ENCODE peak calls at places on chromosomes 12 and 14, in ten cellular contexts. J is heart left ventricle, W is IMR-90, O is AG09309, K is psoas muscle, Z is AG04450, I is cardiac fibroblast, U is progenitor cell of endocrine pancreas, F is fibroblast of pulmonary artery, E is dorsolateral prefrontal cortex. A is an unnamed sample.

GRCh38 chr14:76430475-76430980 is 54.6 kb downstream of the ESRRB start:
- DNase-seq in Z (no peak), U (no peak), I (no peak), F (no peak), J (no peak), W (no peak), K (no peak), O (no peak), E (no peak), A (no peak)

GRCh38 chr14:106378191-106378590 is 851.8 kb downstream of the TMEM121 start:
- DNase-seq in J (no peak), I (no peak), O (no peak), U (no peak), F (no peak), Z (no peak), E (no peak), W (no peak), K (no peak), A (no peak)

GRCh38 chr12:80902711-80903110 is 35.0 kb downstream of the LIN7A start:
- DNase-seq in F (no peak), I (peak), Z (no peak), O (no peak), W (no peak), J (no peak), E (no peak), K (no peak), U (no peak), A (no peak)

GRCh38 chr12:79618848-79619404 is 71.8 kb downstream of the PAWR start:
- DNase-seq in Z (no peak), E (no peak), K (no peak), I (no peak), W (peak), O (no peak), U (no peak), J (no peak), F (peak), A (no peak)

GRCh38 chr14:76121089-76121748 is 30.5 kb upstream of the GPATCH2L start:
- DNase-seq in Z (no peak), O (no peak), F (no peak), U (no peak), W (no peak), J (no peak), K (no peak), I (no peak), E (no peak), A (no peak)

GRCh38 chr12:85016423-85016822 is 19.7 kb downstream of the TSPAN19 start:
- DNase-seq in E (no peak), Z (peak), I (peak), J (no peak), K (no peak), F (peak), U (no peak), W (peak), O (peak), A (peak)

GRCh38 chr14:57502581-57503254 is 9.1 kb upstream of the CCDC198 start:
- DNase-seq in U (no peak), W (no peak), Z (no peak), K (peak), J (no peak), I (peak), O (no peak), E (no peak), F (peak), A (no peak)

GRCh38 chr14:56172571-56172971 is 54.4 kb downstream of the PELI2 start:
- DNase-seq in E (no peak), W (peak), U (no peak), F (peak), J (no peak), K (no peak), O (peak), I (peak), Z (peak), A (peak)

GRCh38 chr12:131218291-131219172 is 264.8 kb downstream of the ADGRD1 start:
- DNase-seq in W (no peak), J (no peak), Z (no peak), K (no peak), I (no peak), F (no peak), E (no peak), U (no peak), O (no peak), A (no peak)

GRCh38 chr12:69161835-69162234 is 77.5 kb upstream of the CPSF6 start:
- DNase-seq in K (no peak), O (no peak), E (no peak), W (no peak), U (no peak), Z (no peak), J (no peak), I (no peak), F (peak), A (no peak)

GRCh38 chr12:75260316-75260715 is 50.7 kb upstream of the KCNC2 start:
- DNase-seq in K (no peak), U (no peak), Z (no peak), J (no peak), W (no peak), E (no peak), O (no peak), I (no peak), F (no peak), A (no peak)

GRCh38 chr12:47967461-47968430 is 4.3 kb downstream of the TMEM106C start:
- DNase-seq in W (peak), Z (no peak), F (peak), O (no peak), U (no peak), K (no peak), I (peak), E (no peak), J (no peak), A (peak)

GRCh38 chr12:57127101-57127709 is 1.1 kb upstream of the LRP1 start:
- DNase-seq in J (peak), O (no peak), F (no peak), U (peak), W (no peak), I (no peak), E (no peak), K (peak), Z (no peak), A (no peak)

GRCh38 chr12:30440826-30441602 is 254.7 kb downstream of the IPO8 start:
- DNase-seq in E (no peak), J (no peak), W (peak), I (peak), O (no peak), K (no peak), F (peak), Z (no peak), U (no peak), A (no peak)
- TF ChIP-seq CTCF in E (no peak), J (no peak), W (peak), I (peak), O (peak), K (no peak), F (peak), Z (peak), U (peak), A (peak)

GRCh38 chr14:49550284-49551184 is 35.6 kb downstream of the RPS29 start:
- DNase-seq in Z (no peak), F (peak), O (no peak), W (peak), E (no peak), U (no peak), J (no peak), K (no peak), I (peak), A (no peak)
- TF ChIP-seq CTCF in Z (peak), F (peak), O (peak), W (peak), E (no peak), U (peak), J (peak), K (no peak), I (peak), A (peak)

GRCh38 chr14:73633517-73634332 is 11.1 kb upstream of the DNAL1 start:
- DNase-seq in U (peak), I (peak), K (peak), J (peak), F (peak), Z (peak), E (peak), O (peak), W (peak), A (peak)

GRCh38 chr14:73637830-73638229 is 7.0 kb upstream of the DNAL1 start:
- DNase-seq in E (no peak), J (no peak), K (no peak), W (no peak), I (no peak), U (no peak), Z (no peak), O (no peak), F (no peak), A (no peak)

GRCh38 chr14:73633115-73633514 is 11.7 kb upstream of the DNAL1 start:
- DNase-seq in E (no peak), K (no peak), U (no peak), O (no peak), Z (no peak), W (no peak), J (no peak), F (no peak), I (no peak), A (no peak)

GRCh38 chr14:73630009-73630780 is 14.6 kb upstream of the DNAL1 start:
- DNase-seq in F (no peak), E (no peak), K (no peak), J (no peak), I (no peak), U (no peak), Z (no peak), O (no peak), W (no peak), A (no peak)

DNA sequence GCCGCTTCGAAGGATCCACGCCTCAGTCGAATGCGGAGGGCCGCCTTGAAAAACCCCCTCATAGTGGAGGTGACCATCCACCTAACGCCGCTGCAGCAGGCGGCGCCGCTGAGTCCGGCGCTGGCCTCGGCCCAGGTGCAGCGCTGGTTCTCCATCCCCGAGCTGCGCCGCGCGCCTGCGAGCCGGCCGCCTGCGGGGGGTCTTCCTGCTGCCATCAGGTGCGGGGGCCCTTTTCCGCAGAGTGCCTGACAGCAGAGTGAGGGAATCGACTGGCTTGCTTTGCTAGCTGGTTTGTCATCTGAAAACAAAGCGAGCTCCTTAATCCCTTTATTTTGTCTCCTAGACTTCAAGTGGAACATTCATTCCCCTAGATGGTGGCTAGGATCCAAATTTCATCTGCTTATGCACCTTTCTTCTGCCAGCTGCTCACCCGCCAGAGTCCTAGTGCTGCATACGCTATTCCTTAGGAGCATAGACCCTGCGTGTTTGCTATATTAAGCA is 10.4 kb upstream of the DNAL1 start:
- DNase-seq in U (peak), I (peak), E (no peak), J (no peak), K (peak), Z (no peak), F (peak), W (no peak), O (no peak), A (no peak)
- TF ChIP-seq CTCF in U (peak), I (peak), E (peak), J (peak), K (peak), Z (peak), F (peak), W (peak), O (peak), A (peak)

DNA sequence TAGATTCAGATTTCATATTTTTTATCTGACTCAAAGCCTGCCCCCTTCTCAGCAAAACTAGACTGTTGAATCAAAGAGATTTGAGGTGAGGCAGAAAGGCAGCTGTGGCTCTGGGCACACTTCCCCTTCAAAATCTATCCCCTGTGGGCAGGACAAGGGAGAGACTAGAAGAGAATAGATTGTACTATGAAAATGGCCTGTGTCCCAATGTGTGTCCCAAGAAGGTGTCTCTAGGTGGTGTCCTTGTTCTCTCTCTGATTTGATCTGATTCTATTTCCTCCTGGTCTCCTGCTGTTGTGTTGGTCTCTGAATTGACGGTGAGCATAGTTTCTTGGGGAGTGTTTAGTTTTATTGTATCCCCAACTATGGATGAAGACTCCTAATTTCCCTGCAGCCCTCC is 565.8 kb upstream of the ATP2B1 start:
- DNase-seq in J (no peak), O (no peak), U (no peak), I (no peak), E (no peak), Z (no peak), F (no peak), K (no peak), W (no peak), A (no peak)
- TF ChIP-seq CTCF in J (no peak), O (no peak), U (no peak), I (no peak), E (no peak), Z (no peak), F (no peak), K (peak), W (no peak), A (no peak)

GRCh38 chr12:72282721-72283120 is 10.6 kb downstream of the TRHDE start:
- DNase-seq in I (peak), U (no peak), J (no peak), W (no peak), E (no peak), Z (no peak), O (no peak), K (no peak), F (peak), A (no peak)
- TF ChIP-seq CTCF in I (peak), U (peak), J (no peak), W (peak), E (peak), Z (peak), O (peak), K (peak), F (peak), A (peak)

GRCh38 chr12:49930515-49931288 is 19.8 kb upstream of the AQP2 start:
- DNase-seq in W (peak), I (peak), J (no peak), K (no peak), O (no peak), F (peak), U (no peak), Z (no peak), E (no peak), A (peak)

GRCh38 chr12:49932023-49932422 is 18.5 kb upstream of the AQP2 start:
- DNase-seq in K (no peak), W (no peak), E (no peak), I (no peak), O (no peak), F (no peak), Z (no peak), U (no peak), J (no peak), A (no peak)

GRCh38 chr12:49932746-49933145 is 17.8 kb upstream of the AQP2 start:
- DNase-seq in K (no peak), W (peak), F (no peak), I (no peak), E (no peak), Z (no peak), U (no peak), O (no peak), J (no peak), A (no peak)

GRCh38 chr12:49934505-49934904 is 16.0 kb upstream of the AQP2 start:
- DNase-seq in F (peak), K (no peak), W (no peak), Z (no peak), E (no peak), I (peak), J (no peak), O (no peak), U (no peak), A (no peak)

GRCh38 chr12:49933793-49934192 is 16.7 kb upstream of the AQP2 start:
- DNase-seq in F (peak), J (no peak), Z (no peak), I (peak), U (no peak), K (no peak), O (no peak), W (peak), E (no peak), A (no peak)
- TF ChIP-seq CTCF in F (no peak), J (no peak), Z (no peak), I (no peak), U (no peak), K (no peak), O (no peak), W (no peak), E (no peak), A (no peak)

A was measured in AG09319.